ENCODE peak calls at places on chromosome 11, in five cellular contexts. N is kidney; Y is neural crest cell; M is activated CD4-positive, CD25-positive, alpha-beta regulatory T cell treated with anti-CD3 and anti-CD28 coated beads, Interleukin-2, amount 50 U/mL, for 16 hours; O is choroid plexus epithelial cell. U is an unnamed sample.

GRCh38 chr11:57116654-57117053 is 65.1 kb upstream of the LRRC55 start:
- DNase-seq in N (no peak), Y (peak), M (no peak), O (peak), U (peak)

GRCh38 chr11:27721505-27722116 is 21.4 kb upstream of the BDNF start:
- DNase-seq in N (no peak), O (no peak), Y (no peak), M (no peak), U (no peak)

GRCh38 chr11:2581931-2582435 is 117.8 kb downstream of the KCNQ1OT1 start:
- DNase-seq in M (no peak), N (peak), O (no peak), Y (no peak), U (no peak)

GRCh38 chr11:18698341-18699268 is at the start of gene TMEM86A:
- DNase-seq in M (peak), Y (peak), N (peak), O (peak), U (no peak)

GRCh38 chr11:95059031-95059430 is 7.7 kb upstream of the SRSF8 start:
- DNase-seq in M (no peak), O (no peak), N (no peak), Y (no peak), U (no peak)

GRCh38 chr11:107337917-107338316 is 119.7 kb downstream of the CWF19L2 start:
- DNase-seq in Y (no peak), M (no peak), N (no peak), O (no peak), U (no peak)

GRCh38 chr11:87871071-87871470 is 304.2 kb downstream of the RAB38 start:
- DNase-seq in Y (no peak), N (no peak), M (no peak), O (no peak), U (no peak)

GRCh38 chr11:75582935-75583709 is 21.1 kb downstream of the SERPINH1 start:
- DNase-seq in Y (peak), O (peak), N (peak), M (no peak), U (no peak)

GRCh38 chr11:44005076-44005800 is 42.5 kb upstream of the ACCSL start:
- DNase-seq in N (peak), M (no peak), Y (peak), O (no peak), U (no peak)

GRCh38 chr11:131977854-131978253 is 607.4 kb downstream of the NTM start:
- DNase-seq in Y (no peak), M (no peak), O (peak), N (no peak), U (no peak)

GRCh38 chr11:66268953-66269906 is 791 bp downstream of the RAB1B start:
- DNase-seq in Y (no peak), M (no peak), O (peak), N (peak), U (peak)

GRCh38 chr11:67372993-67373915 is at the start of gene CLCF1:
- DNase-seq in M (peak), N (peak), Y (peak), O (peak), U (no peak)

GRCh38 chr11:117498791-117499190 is 171.1 kb downstream of the CEP164 start:
- DNase-seq in M (no peak), O (no peak), Y (no peak), N (peak), U (no peak)

GRCh38 chr11:9219572-9219971 is 45.6 kb downstream of the DENND5A start:
- DNase-seq in M (no peak), Y (no peak), O (peak), N (no peak), U (no peak)

U was measured in HFF-Myc.